ENCODE peak calls at places on chromosomes 16 and 17, in ten cellular contexts. B is activated naive CD4-positive, alpha-beta T cell; O is adipocyte; W is stomach; I is RWPE1; U is stimulated activated CD4-positive, alpha-beta T cell treated with anti-CD3 and anti-CD28 coated beads, Interleukin-2, amount 100 ng/mL, for 48 hours; Q is AG09309; P is Caki2; T is memory B cell; F is DMS153. L is an unnamed sample.

GRCh38 chr16:17544304-17544703 is 73.5 kb upstream of the XYLT1 start:
- DNase-seq in O (no peak), B (no peak), T (no peak), Q (no peak), F (no peak), P (no peak), I (no peak), W (no peak), U (no peak), L (no peak)

GRCh38 chr16:53837421-53837820 is 133.5 kb downstream of the FTO start:
- DNase-seq in Q (no peak), B (no peak), U (no peak), O (no peak), P (no peak), I (no peak), F (no peak), W (no peak), T (no peak), L (no peak)

GRCh38 chr17:50371526-50371925 is 1.5 kb downstream of the MRPL27 start:
- DNase-seq in Q (no peak), P (no peak), T (no peak), I (peak), F (no peak), U (no peak), W (no peak), B (no peak), O (no peak), L (no peak)

GRCh38 chr16:27430512-27430911 is 28.5 kb downstream of the IL21R start:
- DNase-seq in F (no peak), I (no peak), T (peak), O (no peak), P (no peak), U (no peak), B (no peak), Q (no peak), W (no peak), L (no peak)

GRCh38 chr17:27747462-27748359 is 52.6 kb downstream of the NOS2 start:
- DNase-seq in P (no peak), B (no peak), F (no peak), I (no peak), U (no peak), O (no peak), Q (no peak), T (peak), W (no peak), L (no peak)

GRCh38 chr17:79902146-79902791 is 63.0 kb upstream of the CBX4 start:
- DNase-seq in O (no peak), Q (no peak), P (no peak), T (no peak), F (no peak), U (no peak), B (no peak), W (no peak), I (no peak), L (no peak)

GRCh38 chr17:17555906-17556305 is 35.6 kb downstream of the PEMT start:
- DNase-seq in Q (no peak), P (no peak), B (no peak), U (no peak), O (no peak), T (no peak), I (no peak), F (no peak), W (no peak), L (no peak)

GRCh38 chr17:74760404-74761105 is 12.1 kb downstream of the NHERF1 start:
- DNase-seq in U (no peak), P (no peak), I (peak), B (no peak), F (no peak), O (no peak), W (no peak), Q (no peak), T (no peak), L (no peak)

GRCh38 chr17:50839591-50840310 is 4.4 kb downstream of the WFIKKN2 start:
- DNase-seq in B (no peak), T (no peak), P (no peak), Q (no peak), I (no peak), F (no peak), O (no peak), W (no peak), U (no peak), L (no peak)

L was measured in non-pigmented ciliary epithelial cell.